ENCODE peak calls at places on chromosomes 12 and 14, in ten cellular contexts. One of them, this sample, is unnamed.

GRCh38 chr14:94112513-94113060 is 2.1 kb downstream of the IFI27 start:
- DNase-seq in nephron progenitor cell: no peak
- DNase-seq in heart left ventricle: no peak
- DNase-seq in effector memory CD4-positive, alpha-beta T cell: no peak
- DNase-seq in body of pancreas: no peak
- DNase-seq in cerebellar nuclear complex: no peak
- DNase-seq in mesendoderm: no peak
- DNase-seq in activated gamma-delta T cell treated with Interleukin-2 at 50 U/mL for 16 hours: no peak
- DNase-seq in stimulated activated CD8-positive, alpha-beta memory T cell treated with anti-CD3 and anti-CD28 coated beads, Interleukin-2, amount 100 ng/mL, for 1 hour: no peak
- DNase-seq in AG04450: no peak
- DNase-seq in this sample: peak

GRCh38 chr14:99247772-99248171 is 24.2 kb downstream of the BCL11B start:
- DNase-seq in nephron progenitor cell: no peak
- DNase-seq in body of pancreas: no peak
- DNase-seq in mesendoderm: no peak
- DNase-seq in activated gamma-delta T cell treated with Interleukin-2 at 50 U/mL for 16 hours: no peak
- DNase-seq in effector memory CD4-positive, alpha-beta T cell: no peak
- DNase-seq in stimulated activated CD8-positive, alpha-beta memory T cell treated with anti-CD3 and anti-CD28 coated beads, Interleukin-2, amount 100 ng/mL, for 1 hour: no peak
- DNase-seq in heart left ventricle: no peak
- DNase-seq in cerebellar nuclear complex: no peak
- DNase-seq in AG04450: no peak
- DNase-seq in this sample: no peak

GRCh38 chr14:76752744-76753143 is 8.5 kb upstream of the VASH1 start:
- DNase-seq in mesendoderm: no peak
- DNase-seq in stimulated activated CD8-positive, alpha-beta memory T cell treated with anti-CD3 and anti-CD28 coated beads, Interleukin-2, amount 100 ng/mL, for 1 hour: no peak
- DNase-seq in body of pancreas: no peak
- DNase-seq in effector memory CD4-positive, alpha-beta T cell: no peak
- DNase-seq in activated gamma-delta T cell treated with Interleukin-2 at 50 U/mL for 16 hours: no peak
- DNase-seq in AG04450: no peak
- DNase-seq in cerebellar nuclear complex: no peak
- DNase-seq in heart left ventricle: no peak
- DNase-seq in nephron progenitor cell: no peak
- DNase-seq in this sample: no peak

GRCh38 chr14:76848879-76849278 is 22.7 kb downstream of the LRRC74A start:
- DNase-seq in effector memory CD4-positive, alpha-beta T cell: no peak
- DNase-seq in AG04450: no peak
- DNase-seq in body of pancreas: no peak
- DNase-seq in stimulated activated CD8-positive, alpha-beta memory T cell treated with anti-CD3 and anti-CD28 coated beads, Interleukin-2, amount 100 ng/mL, for 1 hour: no peak
- DNase-seq in cerebellar nuclear complex: no peak
- DNase-seq in nephron progenitor cell: no peak
- DNase-seq in mesendoderm: peak
- DNase-seq in activated gamma-delta T cell treated with Interleukin-2 at 50 U/mL for 16 hours: no peak
- DNase-seq in heart left ventricle: no peak
- DNase-seq in this sample: no peak

GRCh38 chr14:54200726-54201125 is 196.1 kb upstream of the CDKN3 start:
- DNase-seq in heart left ventricle: no peak
- DNase-seq in cerebellar nuclear complex: no peak
- DNase-seq in activated gamma-delta T cell treated with Interleukin-2 at 50 U/mL for 16 hours: no peak
- DNase-seq in stimulated activated CD8-positive, alpha-beta memory T cell treated with anti-CD3 and anti-CD28 coated beads, Interleukin-2, amount 100 ng/mL, for 1 hour: no peak
- DNase-seq in mesendoderm: no peak
- DNase-seq in nephron progenitor cell: no peak
- DNase-seq in effector memory CD4-positive, alpha-beta T cell: no peak
- DNase-seq in AG04450: no peak
- DNase-seq in body of pancreas: no peak
- DNase-seq in this sample: no peak

GRCh38 chr12:52181757-52182156 is 10.1 kb downstream of the KRT80 start:
- DNase-seq in cerebellar nuclear complex: no peak
- DNase-seq in stimulated activated CD8-positive, alpha-beta memory T cell treated with anti-CD3 and anti-CD28 coated beads, Interleukin-2, amount 100 ng/mL, for 1 hour: no peak
- DNase-seq in AG04450: peak
- DNase-seq in activated gamma-delta T cell treated with Interleukin-2 at 50 U/mL for 16 hours: no peak
- DNase-seq in mesendoderm: peak
- DNase-seq in heart left ventricle: peak
- DNase-seq in nephron progenitor cell: peak
- DNase-seq in body of pancreas: no peak
- DNase-seq in effector memory CD4-positive, alpha-beta T cell: no peak
- DNase-seq in this sample: no peak

GRCh38 chr12:461425-461824 is 1.7 kb downstream of the B4GALNT3 start:
- DNase-seq in mesendoderm: no peak
- DNase-seq in body of pancreas: no peak
- DNase-seq in cerebellar nuclear complex: no peak
- DNase-seq in AG04450: no peak
- DNase-seq in nephron progenitor cell: no peak
- DNase-seq in activated gamma-delta T cell treated with Interleukin-2 at 50 U/mL for 16 hours: no peak
- DNase-seq in stimulated activated CD8-positive, alpha-beta memory T cell treated with anti-CD3 and anti-CD28 coated beads, Interleukin-2, amount 100 ng/mL, for 1 hour: no peak
- DNase-seq in effector memory CD4-positive, alpha-beta T cell: no peak
- DNase-seq in heart left ventricle: no peak
- DNase-seq in this sample: no peak

GRCh38 chr12:1469063-1469462 is 125.3 kb downstream of the FBXL14 start:
- DNase-seq in activated gamma-delta T cell treated with Interleukin-2 at 50 U/mL for 16 hours: no peak
- DNase-seq in mesendoderm: no peak
- DNase-seq in nephron progenitor cell: no peak
- DNase-seq in body of pancreas: no peak
- DNase-seq in stimulated activated CD8-positive, alpha-beta memory T cell treated with anti-CD3 and anti-CD28 coated beads, Interleukin-2, amount 100 ng/mL, for 1 hour: no peak
- DNase-seq in AG04450: no peak
- DNase-seq in heart left ventricle: no peak
- DNase-seq in effector memory CD4-positive, alpha-beta T cell: no peak
- DNase-seq in cerebellar nuclear complex: no peak
- DNase-seq in this sample: no peak

GRCh38 chr14:24422261-24422660 is 7.2 kb downstream of the CBLN3 start:
- DNase-seq in activated gamma-delta T cell treated with Interleukin-2 at 50 U/mL for 16 hours: no peak
- DNase-seq in nephron progenitor cell: no peak
- DNase-seq in effector memory CD4-positive, alpha-beta T cell: no peak
- DNase-seq in body of pancreas: no peak
- DNase-seq in heart left ventricle: no peak
- DNase-seq in cerebellar nuclear complex: no peak
- DNase-seq in stimulated activated CD8-positive, alpha-beta memory T cell treated with anti-CD3 and anti-CD28 coated beads, Interleukin-2, amount 100 ng/mL, for 1 hour: no peak
- DNase-seq in AG04450: no peak
- DNase-seq in mesendoderm: no peak
- DNase-seq in this sample: no peak

GRCh38 chr12:18750087-18750486 is 12.2 kb downstream of the CAPZA3 start:
- DNase-seq in cerebellar nuclear complex: no peak
- DNase-seq in effector memory CD4-positive, alpha-beta T cell: no peak
- DNase-seq in heart left ventricle: no peak
- DNase-seq in body of pancreas: no peak
- DNase-seq in nephron progenitor cell: no peak
- DNase-seq in AG04450: no peak
- DNase-seq in activated gamma-delta T cell treated with Interleukin-2 at 50 U/mL for 16 hours: no peak
- DNase-seq in stimulated activated CD8-positive, alpha-beta memory T cell treated with anti-CD3 and anti-CD28 coated beads, Interleukin-2, amount 100 ng/mL, for 1 hour: no peak
- DNase-seq in mesendoderm: peak
- DNase-seq in this sample: no peak

GRCh38 chr12:129827102-129827873 is 76.5 kb downstream of the TMEM132D start:
- DNase-seq in activated gamma-delta T cell treated with Interleukin-2 at 50 U/mL for 16 hours: no peak
- DNase-seq in heart left ventricle: no peak
- DNase-seq in cerebellar nuclear complex: no peak
- DNase-seq in stimulated activated CD8-positive, alpha-beta memory T cell treated with anti-CD3 and anti-CD28 coated beads, Interleukin-2, amount 100 ng/mL, for 1 hour: no peak
- DNase-seq in mesendoderm: peak
- DNase-seq in nephron progenitor cell: no peak
- DNase-seq in effector memory CD4-positive, alpha-beta T cell: no peak
- DNase-seq in AG04450: no peak
- DNase-seq in body of pancreas: no peak
- DNase-seq in this sample: no peak

This sample was measured in sigmoid colon.